ENCODE peak calls at places on chromosomes 16 and 17, in eight cellular contexts. X is GM12878, R is fibroblast of villous mesenchyme, P is NB4, F is OCI-LY7, M is PC-3, D is dorsolateral prefrontal cortex, Q is IMR-90. H is an unnamed sample.

GRCh38 chr17:61758430-61758829 is 104.9 kb downstream of the BRIP1 start:
- DNase-seq in X (no peak), R (no peak), P (no peak), F (no peak), M (no peak), D (no peak), Q (no peak), H (no peak)

GRCh38 chr17:58046230-58047094 is 36.8 kb upstream of the DYNLL2 start:
- DNase-seq in X (no peak), R (no peak), P (no peak), F (no peak), M (no peak), D (peak; percentile 76), Q (no peak), H (no peak)

GRCh38 chr17:1055751-1056645 is 59.1 kb downstream of the TIMM22 start:
- DNase-seq in X (no peak), R (peak; percentile 62), P (peak; percentile 36), F (peak; percentile 32), M (peak; percentile 37), D (peak; percentile 81), Q (peak; percentile 59), H (no peak)

GRCh38 chr17:2398655-2399571 is 1.9 kb downstream of the MNT start:
- DNase-seq in X (no peak), R (peak; percentile 80), P (peak; percentile 78), F (peak; percentile 25), M (peak; percentile 68), D (peak; percentile 47), Q (peak; percentile 78), H (peak; percentile 63)

GRCh38 chr16:81429045-81429521 is 15.5 kb upstream of the CMIP start:
- DNase-seq in X (no peak), R (peak; percentile 56), P (peak; percentile 65), F (peak; percentile 77), M (peak; percentile 60), D (no peak), Q (peak; percentile 47), H (no peak)

GRCh38 chr17:44878627-44879221 is 20.5 kb downstream of the EFTUD2 start:
- DNase-seq in X (no peak), R (peak; percentile 48), P (peak; percentile 46), F (peak; percentile 50), M (peak; percentile 65), D (peak; percentile 47), Q (peak; percentile 38), H (no peak)

GRCh38 chr16:89710709-89711564 is 9.4 kb upstream of the SPATA2L start:
- DNase-seq in X (no peak), R (no peak), P (no peak), F (no peak), M (no peak), D (no peak), Q (no peak), H (no peak)

GRCh38 chr16:56477096-56477878 is 25.9 kb downstream of the OGFOD1 start:
- DNase-seq in X (no peak), R (peak; percentile 77), P (peak; percentile 79), F (no peak), M (peak; percentile 66), D (no peak), Q (peak; percentile 93), H (peak; percentile 78)

GRCh38 chr16:52617591-52617990 is 70.6 kb upstream of the TOX3 start:
- DNase-seq in X (no peak), R (no peak), P (no peak), F (no peak), M (no peak), D (no peak), Q (no peak), H (no peak)

GRCh38 chr16:1690810-1691209 is 12.7 kb downstream of the JPT2 start:
- DNase-seq in X (no peak), R (no peak), P (no peak), F (no peak), M (no peak), D (no peak), Q (no peak), H (no peak)

GRCh38 chr16:78130950-78131349 is 31.5 kb downstream of the WWOX start:
- DNase-seq in X (no peak), R (no peak), P (no peak), F (no peak), M (no peak), D (no peak), Q (no peak), H (no peak)

GRCh38 chr17:77628035-77628434 is 330.5 kb upstream of the TNRC6C start:
- DNase-seq in X (no peak), R (no peak), P (peak; percentile 74), F (no peak), M (no peak), D (no peak), Q (no peak), H (no peak)

GRCh38 chr17:28404812-28405570 is 1.0 kb downstream of the SLC46A1 start:
- DNase-seq in X (no peak), R (no peak), P (no peak), F (no peak), M (no peak), D (no peak), Q (no peak), H (no peak)

GRCh38 chr16:19809693-19810092 is 75.0 kb downstream of the GPRC5B start:
- DNase-seq in X (no peak), R (no peak), P (peak; percentile 11), F (no peak), M (no peak), D (no peak), Q (no peak), H (no peak)

GRCh38 chr16:49674255-49674980 is 181.5 kb downstream of the ZNF423 start:
- DNase-seq in X (no peak), R (no peak), P (no peak), F (no peak), M (peak; percentile 19), D (no peak), Q (no peak), H (no peak)

GRCh38 chr16:82703156-82703555 is 76.4 kb downstream of the CDH13 start:
- DNase-seq in X (no peak), R (no peak), P (no peak), F (no peak), M (no peak), D (no peak), Q (no peak), H (no peak)

GRCh38 chr17:45031231-45032149 is 19.9 kb downstream of the DCAKD start:
- DNase-seq in X (no peak), R (no peak), P (peak; percentile 75), F (no peak), M (no peak), D (no peak), Q (no peak), H (no peak)

GRCh38 chr17:80889231-80889896 is 102.3 kb upstream of the CHMP6 start:
- DNase-seq in X (no peak), R (no peak), P (peak; percentile 39), F (no peak), M (no peak), D (no peak), Q (no peak), H (no peak)

GRCh38 chr16:87652386-87652785 is 50.1 kb downstream of the JPH3 start:
- DNase-seq in X (no peak), R (no peak), P (no peak), F (no peak), M (no peak), D (no peak), Q (no peak), H (no peak)

GRCh38 chr16:88508868-88509748 is 56.0 kb downstream of the ZFPM1 start:
- DNase-seq in X (no peak), R (no peak), P (no peak), F (no peak), M (no peak), D (no peak), Q (no peak), H (no peak)

GRCh38 chr17:32928527-32929287 is 754 bp downstream of the TMEM98 start:
- DNase-seq in X (no peak), R (peak; percentile 42), P (no peak), F (no peak), M (no peak), D (no peak), Q (peak; percentile 26), H (no peak)

GRCh38 chr17:14359251-14359939 is 58.5 kb downstream of the HS3ST3B1 start:
- DNase-seq in X (peak; percentile 26), R (no peak), P (peak; percentile 64), F (peak; percentile 93), M (no peak), D (no peak), Q (no peak), H (no peak)

GRCh38 chr16:11886881-11887280 is 28.9 kb downstream of the GSPT1 start:
- DNase-seq in X (no peak), R (no peak), P (no peak), F (no peak), M (no peak), D (no peak), Q (no peak), H (no peak)

GRCh38 chr17:82681547-82681946 is 17.0 kb downstream of the RAB40B start:
- DNase-seq in X (no peak), R (no peak), P (no peak), F (no peak), M (no peak), D (no peak), Q (no peak), H (no peak)
- H3K4me3 ChIP-seq in X (no peak overlapping the region), R (no peak overlapping the region), P (no peak overlapping the region), F (no peak overlapping the region), M (no peak overlapping the region), D (no peak overlapping the region), Q (no peak overlapping the region), H (no peak overlapping the region)

GRCh38 chr16:23504076-23504452 is 6.2 kb downstream of the GGA2 start:
- DNase-seq in X (no peak), R (peak; percentile 75), P (no peak), F (no peak), M (peak; percentile 2), D (no peak), Q (peak; percentile 16), H (no peak)
- H3K4me3 ChIP-seq in X (peak overlapping the region; percentile 59), R (no peak overlapping the region), P (no peak overlapping the region), F (peak overlapping the region; percentile 99), M (no peak overlapping the region), D (no peak overlapping the region), Q (no peak overlapping the region), H (no peak overlapping the region)

DNA sequence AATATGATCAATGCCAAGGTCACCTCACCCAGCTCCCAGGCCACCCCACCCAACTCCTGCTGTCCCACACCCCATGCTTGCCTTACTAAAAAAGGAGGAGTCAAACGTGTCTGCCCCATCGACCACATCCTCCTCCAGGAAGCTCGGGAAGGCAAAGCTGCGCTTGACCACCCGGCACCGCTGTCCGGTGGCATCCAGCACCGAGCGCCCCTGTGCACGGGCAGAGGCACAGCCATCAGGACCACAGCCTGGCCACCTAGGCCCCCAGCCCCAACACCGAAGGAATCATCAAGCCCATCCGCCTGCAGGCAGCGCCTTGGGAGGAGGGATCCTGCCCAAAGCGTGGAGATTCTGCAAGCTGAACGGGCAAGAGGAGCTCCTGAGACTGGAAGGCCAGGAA is 10.2 kb downstream of the AANAT start:
- DNase-seq in X (no peak), R (no peak), P (no peak), F (no peak), M (no peak), D (no peak), Q (no peak), H (no peak)
- H3K4me3 ChIP-seq in X (no peak overlapping the region), R (no peak overlapping the region), P (no peak overlapping the region), F (no peak overlapping the region), M (no peak overlapping the region), D (no peak overlapping the region), Q (no peak overlapping the region), H (no peak overlapping the region)

DNA sequence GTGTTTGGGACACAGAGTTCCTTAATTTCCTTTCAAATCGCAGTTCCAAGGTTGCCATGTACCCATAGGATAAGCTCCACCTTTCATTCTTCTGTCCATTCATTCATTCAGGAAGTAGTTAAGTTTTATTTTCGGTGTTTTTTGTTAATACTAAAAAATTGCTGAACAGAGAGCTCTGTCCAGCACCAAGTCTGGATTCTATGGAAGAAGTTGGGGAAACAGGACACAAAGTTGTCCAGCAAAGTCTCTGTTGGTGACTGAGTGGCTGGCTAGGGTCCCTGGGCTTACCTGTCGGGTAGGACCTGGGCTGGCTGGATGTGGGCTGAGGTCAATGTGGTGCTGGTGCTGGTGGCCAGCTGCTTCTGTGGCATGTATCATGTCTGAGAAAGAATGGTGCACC is 17.6 kb upstream of the CCL2 start:
- DNase-seq in X (no peak), R (no peak), P (no peak), F (no peak), M (no peak), D (no peak), Q (no peak), H (no peak)
- H3K4me3 ChIP-seq in X (no peak overlapping the region), R (no peak overlapping the region), P (no peak overlapping the region), F (no peak overlapping the region), M (no peak overlapping the region), D (no peak overlapping the region), Q (no peak overlapping the region), H (no peak overlapping the region)

H was measured in retinal pigment epithelial cell.